ENCODE peak calls at places on chromosomes 6 and 20, in six cellular contexts. One of them, this sample, is unnamed.

GRCh38 chr6:133748628-133749027 is 140.3 kb upstream of the TCF21 start:
- DNase-seq in astrocyte: no peak
- DNase-seq in endothelial cell of umbilical vein: no peak
- DNase-seq in HepG2: no peak
- DNase-seq in H1: no peak
- DNase-seq in fibroblast of lung: no peak
- DNase-seq in this sample: peak

GRCh38 chr20:62366370-62367135 is 559 bp downstream of the LAMA5 start:
- DNase-seq in astrocyte: no peak
- DNase-seq in endothelial cell of umbilical vein: no peak
- DNase-seq in HepG2: peak
- DNase-seq in H1: peak
- DNase-seq in fibroblast of lung: no peak
- DNase-seq in this sample: no peak

GRCh38 chr20:5974531-5974930 is 24.1 kb downstream of the MCM8 start:
- DNase-seq in astrocyte: no peak
- DNase-seq in endothelial cell of umbilical vein: no peak
- DNase-seq in HepG2: no peak
- DNase-seq in H1: no peak
- DNase-seq in fibroblast of lung: no peak
- DNase-seq in this sample: peak

GRCh38 chr6:148885920-148886845 is 139.4 kb downstream of the UST start:
- DNase-seq in astrocyte: no peak
- DNase-seq in endothelial cell of umbilical vein: peak
- DNase-seq in HepG2: no peak
- DNase-seq in H1: no peak
- DNase-seq in fibroblast of lung: peak
- DNase-seq in this sample: no peak

GRCh38 chr20:60883517-60883916 is 368.5 kb upstream of the CDH4 start:
- DNase-seq in astrocyte: no peak
- DNase-seq in endothelial cell of umbilical vein: no peak
- DNase-seq in HepG2: no peak
- DNase-seq in H1: no peak
- DNase-seq in fibroblast of lung: no peak
- DNase-seq in this sample: no peak

GRCh38 chr6:163137504-163137903 is 277.0 kb upstream of the QKI start:
- DNase-seq in astrocyte: no peak
- DNase-seq in endothelial cell of umbilical vein: no peak
- DNase-seq in HepG2: no peak
- DNase-seq in H1: no peak
- DNase-seq in fibroblast of lung: no peak
- DNase-seq in this sample: no peak

GRCh38 chr20:38748863-38749153 is 548 bp downstream of the ACTR5 start:
- DNase-seq in astrocyte: no peak
- DNase-seq in endothelial cell of umbilical vein: no peak
- DNase-seq in HepG2: no peak
- DNase-seq in H1: peak
- DNase-seq in fibroblast of lung: no peak
- DNase-seq in this sample: no peak

GRCh38 chr20:33537608-33538007 is 47.7 kb downstream of the CBFA2T2 start:
- DNase-seq in astrocyte: no peak
- DNase-seq in endothelial cell of umbilical vein: no peak
- DNase-seq in HepG2: peak
- DNase-seq in H1: no peak
- DNase-seq in fibroblast of lung: no peak
- DNase-seq in this sample: no peak

GRCh38 chr6:209432-210103 is 82.7 kb upstream of the DUSP22 start:
- DNase-seq in astrocyte: no peak
- DNase-seq in endothelial cell of umbilical vein: no peak
- DNase-seq in HepG2: no peak
- DNase-seq in H1: no peak
- DNase-seq in fibroblast of lung: no peak
- DNase-seq in this sample: no peak
- TF ChIP-seq EZH2 in astrocyte: no peak
- TF ChIP-seq EZH2 in endothelial cell of umbilical vein: no peak
- TF ChIP-seq EZH2 in HepG2: no peak
- TF ChIP-seq EZH2 in H1: no peak
- TF ChIP-seq EZH2 in fibroblast of lung: no peak
- TF ChIP-seq EZH2 in this sample: no peak

DNA sequence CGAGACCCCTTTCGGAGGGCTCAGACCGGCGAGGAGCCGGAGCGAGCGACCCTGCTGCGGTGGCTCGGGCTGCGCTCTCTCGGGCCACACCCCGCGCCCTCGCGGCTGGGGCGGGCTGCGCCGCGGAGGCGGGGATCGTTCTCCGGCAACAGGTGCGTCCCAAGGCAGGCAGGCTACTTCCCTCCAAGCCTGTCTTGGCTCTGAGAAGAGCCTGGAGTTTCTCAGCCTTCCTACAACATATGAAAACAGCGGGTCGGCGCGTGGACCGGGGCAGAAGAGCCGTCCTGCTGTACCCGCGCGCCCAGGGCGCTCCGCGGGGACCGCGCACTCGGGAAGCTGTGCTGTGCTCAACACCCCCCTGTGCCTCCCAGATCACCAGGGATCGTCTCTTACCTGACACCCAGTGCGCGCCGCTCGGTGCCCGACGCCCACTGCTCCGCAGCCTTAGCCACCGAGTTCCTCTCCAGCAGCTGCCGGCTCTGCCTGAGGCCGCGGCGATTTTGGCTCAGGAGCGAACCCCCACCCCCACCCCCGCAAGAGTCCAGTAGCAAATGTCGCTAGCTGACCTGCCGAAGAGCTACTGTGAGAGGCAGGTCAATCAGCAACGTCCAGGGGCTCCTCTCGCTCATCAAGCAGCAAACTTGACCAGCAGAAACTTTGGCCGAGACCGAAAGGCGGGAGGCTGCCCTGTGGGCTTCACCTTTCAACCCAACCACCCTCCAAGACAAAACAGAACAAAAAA is 3.7 kb upstream of the OLIG3 start:
- DNase-seq in astrocyte: no peak
- DNase-seq in endothelial cell of umbilical vein: no peak
- DNase-seq in HepG2: no peak
- DNase-seq in H1: peak
- DNase-seq in fibroblast of lung: no peak
- DNase-seq in this sample: no peak
- TF ChIP-seq EZH2 in astrocyte: peak
- TF ChIP-seq EZH2 in endothelial cell of umbilical vein: peak
- TF ChIP-seq EZH2 in HepG2: peak
- TF ChIP-seq EZH2 in H1: peak
- TF ChIP-seq EZH2 in fibroblast of lung: peak
- TF ChIP-seq EZH2 in this sample: no peak

GRCh38 chr20:59794555-59794954 is 138.9 kb downstream of the SYCP2 start:
- DNase-seq in astrocyte: no peak
- DNase-seq in endothelial cell of umbilical vein: no peak
- DNase-seq in HepG2: no peak
- DNase-seq in H1: no peak
- DNase-seq in fibroblast of lung: no peak
- DNase-seq in this sample: no peak
- TF ChIP-seq EZH2 in astrocyte: no peak
- TF ChIP-seq EZH2 in endothelial cell of umbilical vein: no peak
- TF ChIP-seq EZH2 in HepG2: no peak
- TF ChIP-seq EZH2 in H1: no peak
- TF ChIP-seq EZH2 in fibroblast of lung: no peak
- TF ChIP-seq EZH2 in this sample: no peak

DNA sequence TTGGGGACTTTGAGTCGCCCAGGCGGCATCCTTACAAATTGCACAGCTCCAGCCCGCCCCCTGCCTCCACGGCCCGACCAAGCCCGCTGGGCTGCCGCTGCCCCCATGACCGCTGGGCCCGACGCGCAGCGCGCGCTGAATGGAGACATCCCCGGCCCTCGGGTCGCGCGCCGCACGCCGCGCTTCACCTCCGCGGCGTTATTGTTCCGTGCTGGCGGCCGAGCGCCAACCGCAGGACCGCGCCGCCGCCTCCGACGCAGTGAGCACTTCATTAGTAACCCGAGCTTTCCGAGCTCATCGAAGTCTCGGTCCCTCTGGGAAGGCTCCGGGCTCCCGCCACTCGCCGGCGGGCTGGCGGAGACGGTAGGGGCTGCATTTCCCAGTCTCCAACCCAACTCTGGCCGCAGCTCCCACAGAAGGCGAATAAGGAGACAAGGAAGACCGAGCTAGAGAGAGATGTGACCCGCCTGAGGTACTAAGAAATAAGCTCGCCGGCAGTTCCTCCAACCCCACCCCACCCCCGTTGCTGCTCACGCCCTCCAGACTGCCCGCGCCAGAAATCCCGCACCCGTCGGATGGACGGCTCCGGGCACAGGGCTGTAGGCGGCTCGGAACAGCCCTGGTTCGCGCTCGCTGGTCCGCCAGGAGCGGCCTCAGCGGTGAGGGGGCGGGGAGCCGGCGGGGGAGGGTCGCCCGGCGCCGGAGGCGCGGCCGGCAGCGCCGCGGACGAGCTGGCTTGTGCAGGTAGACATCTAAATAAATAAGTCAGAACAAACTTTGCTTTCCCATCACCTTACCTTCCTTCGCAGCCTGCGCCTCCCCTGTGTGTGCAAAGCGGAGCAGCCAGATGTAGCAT is 683 bp downstream of the EPHA7 start:
- DNase-seq in astrocyte: peak
- DNase-seq in endothelial cell of umbilical vein: peak
- DNase-seq in HepG2: no peak
- DNase-seq in H1: peak
- DNase-seq in fibroblast of lung: peak
- DNase-seq in this sample: peak
- TF ChIP-seq EZH2 in astrocyte: no peak
- TF ChIP-seq EZH2 in endothelial cell of umbilical vein: no peak
- TF ChIP-seq EZH2 in HepG2: no peak
- TF ChIP-seq EZH2 in H1: no peak
- TF ChIP-seq EZH2 in fibroblast of lung: peak
- TF ChIP-seq EZH2 in this sample: no peak

GRCh38 chr6:32943864-32944263 is 3.0 kb upstream of the HLA-DMB start:
- DNase-seq in astrocyte: no peak
- DNase-seq in endothelial cell of umbilical vein: no peak
- DNase-seq in HepG2: no peak
- DNase-seq in H1: no peak
- DNase-seq in fibroblast of lung: no peak
- DNase-seq in this sample: no peak
- TF ChIP-seq EZH2 in astrocyte: no peak
- TF ChIP-seq EZH2 in endothelial cell of umbilical vein: no peak
- TF ChIP-seq EZH2 in HepG2: no peak
- TF ChIP-seq EZH2 in H1: no peak
- TF ChIP-seq EZH2 in fibroblast of lung: no peak
- TF ChIP-seq EZH2 in this sample: no peak

GRCh38 chr20:31475472-31476312 is 604 bp downstream of the REM1 start:
- DNase-seq in astrocyte: no peak
- DNase-seq in endothelial cell of umbilical vein: no peak
- DNase-seq in HepG2: no peak
- DNase-seq in H1: no peak
- DNase-seq in fibroblast of lung: no peak
- DNase-seq in this sample: no peak
- TF ChIP-seq EZH2 in astrocyte: peak
- TF ChIP-seq EZH2 in endothelial cell of umbilical vein: peak
- TF ChIP-seq EZH2 in HepG2: peak
- TF ChIP-seq EZH2 in H1: no peak
- TF ChIP-seq EZH2 in fibroblast of lung: peak
- TF ChIP-seq EZH2 in this sample: no peak

DNA sequence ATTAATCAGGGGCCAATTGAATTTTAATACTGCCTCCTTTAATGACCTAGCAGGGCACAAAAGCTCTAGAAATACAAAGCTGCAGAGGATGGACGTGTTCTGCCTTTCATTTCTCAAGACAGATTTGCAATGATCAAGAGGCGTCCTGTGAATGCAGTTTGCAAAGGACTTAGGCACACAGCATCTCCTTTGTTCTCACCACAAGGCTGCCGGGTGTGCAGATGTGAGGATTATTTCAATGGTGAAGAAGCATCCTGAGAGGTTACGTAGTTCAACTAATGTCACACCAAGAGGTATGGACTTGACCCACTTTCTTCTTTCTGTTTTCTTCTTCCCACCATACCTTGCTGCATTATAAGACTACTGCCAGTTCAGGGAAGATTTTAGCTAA is 42.9 kb upstream of the SPTLC3 start:
- DNase-seq in astrocyte: no peak
- DNase-seq in endothelial cell of umbilical vein: no peak
- DNase-seq in HepG2: no peak
- DNase-seq in H1: no peak
- DNase-seq in fibroblast of lung: no peak
- DNase-seq in this sample: no peak
- TF ChIP-seq EZH2 in astrocyte: no peak
- TF ChIP-seq EZH2 in endothelial cell of umbilical vein: no peak
- TF ChIP-seq EZH2 in HepG2: no peak
- TF ChIP-seq EZH2 in H1: no peak
- TF ChIP-seq EZH2 in fibroblast of lung: no peak
- TF ChIP-seq EZH2 in this sample: no peak

GRCh38 chr6:129235167-129236072 is 352.5 kb downstream of the LAMA2 start:
- DNase-seq in astrocyte: no peak
- DNase-seq in endothelial cell of umbilical vein: no peak
- DNase-seq in HepG2: no peak
- DNase-seq in H1: no peak
- DNase-seq in fibroblast of lung: no peak
- DNase-seq in this sample: peak
- TF ChIP-seq EZH2 in astrocyte: no peak
- TF ChIP-seq EZH2 in endothelial cell of umbilical vein: no peak
- TF ChIP-seq EZH2 in HepG2: no peak
- TF ChIP-seq EZH2 in H1: no peak
- TF ChIP-seq EZH2 in fibroblast of lung: no peak
- TF ChIP-seq EZH2 in this sample: no peak

GRCh38 chr6:81446509-81446908 is 306.0 kb downstream of the TENT5A start:
- DNase-seq in astrocyte: no peak
- DNase-seq in endothelial cell of umbilical vein: no peak
- DNase-seq in HepG2: no peak
- DNase-seq in H1: no peak
- DNase-seq in fibroblast of lung: no peak
- DNase-seq in this sample: no peak
- TF ChIP-seq EZH2 in astrocyte: no peak
- TF ChIP-seq EZH2 in endothelial cell of umbilical vein: no peak
- TF ChIP-seq EZH2 in HepG2: no peak
- TF ChIP-seq EZH2 in H1: no peak
- TF ChIP-seq EZH2 in fibroblast of lung: no peak
- TF ChIP-seq EZH2 in this sample: no peak

GRCh38 chr6:70280462-70280861 is 22.4 kb downstream of the COL9A1 start:
- DNase-seq in astrocyte: no peak
- DNase-seq in endothelial cell of umbilical vein: no peak
- DNase-seq in HepG2: no peak
- DNase-seq in H1: peak
- DNase-seq in fibroblast of lung: no peak
- DNase-seq in this sample: no peak

GRCh38 chr6:70282906-70283461 is 19.9 kb downstream of the COL9A1 start:
- DNase-seq in astrocyte: no peak
- DNase-seq in endothelial cell of umbilical vein: no peak
- DNase-seq in HepG2: no peak
- DNase-seq in H1: peak
- DNase-seq in fibroblast of lung: no peak
- DNase-seq in this sample: no peak

GRCh38 chr6:70277480-70277879 is 25.4 kb downstream of the COL9A1 start:
- DNase-seq in astrocyte: peak
- DNase-seq in endothelial cell of umbilical vein: no peak
- DNase-seq in HepG2: no peak
- DNase-seq in H1: no peak
- DNase-seq in fibroblast of lung: peak
- DNase-seq in this sample: peak

GRCh38 chr6:70281923-70282902 is 20.7 kb downstream of the COL9A1 start:
- DNase-seq in astrocyte: no peak
- DNase-seq in endothelial cell of umbilical vein: no peak
- DNase-seq in HepG2: no peak
- DNase-seq in H1: peak
- DNase-seq in fibroblast of lung: no peak
- DNase-seq in this sample: no peak
- TF ChIP-seq EZH2 in astrocyte: peak
- TF ChIP-seq EZH2 in endothelial cell of umbilical vein: no peak
- TF ChIP-seq EZH2 in HepG2: no peak
- TF ChIP-seq EZH2 in H1: no peak
- TF ChIP-seq EZH2 in fibroblast of lung: no peak
- TF ChIP-seq EZH2 in this sample: no peak